ENCODE peak calls at places on chromosome 21, in five cellular contexts. M is SK-N-SH, B is heart right ventricle, V is transverse colon, G is A549. K is an unnamed sample.

GRCh38 chr21:9839011-9839661 is 682.2 kb upstream of the TPTE start:
- DNase-seq in B (peak), G (no peak), V (no peak), M (peak), K (no peak)

GRCh38 chr21:18340387-18340942 is 63.1 kb downstream of the TMPRSS15 start:
- DNase-seq in G (no peak), M (no peak), B (no peak), V (no peak), K (no peak)

GRCh38 chr21:14012409-14012808 is 198.3 kb downstream of the LIPI start:
- DNase-seq in M (no peak), B (no peak), G (no peak), V (no peak), K (no peak)

GRCh38 chr21:36579898-36580297 is 100.0 kb upstream of the CLDN14 start:
- DNase-seq in M (no peak), G (no peak), V (no peak), B (no peak), K (no peak)

GRCh38 chr21:25911730-25912401 is 177.1 kb downstream of the GABPA start:
- DNase-seq in G (no peak), V (peak), M (no peak), B (peak), K (no peak)

GRCh38 chr21:25845729-25846256 is 111.0 kb downstream of the GABPA start:
- DNase-seq in G (no peak), M (no peak), V (no peak), B (no peak), K (no peak)

GRCh38 chr21:36385909-36386642 is 884 bp downstream of the CHAF1B start:
- DNase-seq in G (no peak), B (no peak), M (peak), V (no peak), K (no peak)

GRCh38 chr21:36319767-36320420 is at the start of gene MORC3:
- DNase-seq in B (peak), G (peak), M (peak), V (peak), K (peak)

GRCh38 chr21:46500224-46500861 is 41.7 kb downstream of the DIP2A start:
- DNase-seq in B (no peak), V (no peak), M (no peak), G (peak), K (no peak)

GRCh38 chr21:26686278-26686677 is 113.2 kb upstream of the CYYR1 start:
- DNase-seq in M (peak), G (peak), V (no peak), B (no peak), K (no peak)

GRCh38 chr21:35911412-35912191 is 148.7 kb downstream of the SETD4 start:
- DNase-seq in G (no peak), B (no peak), M (no peak), V (no peak), K (no peak)

GRCh38 chr21:37207441-37208009 is 59.6 kb downstream of the VPS26C start:
- DNase-seq in V (peak), M (peak), G (no peak), B (no peak), K (peak)

GRCh38 chr21:36730291-36731281 is 31.7 kb downstream of the SIM2 start:
- DNase-seq in B (no peak), V (no peak), M (no peak), G (no peak), K (no peak)

GRCh38 chr21:36207577-36208320 is 51.1 kb downstream of the DOP1B start:
- DNase-seq in M (no peak), G (no peak), B (no peak), V (no peak), K (no peak)

GRCh38 chr21:25831300-25831699 is 96.5 kb downstream of the GABPA start:
- DNase-seq in B (no peak), G (no peak), V (no peak), M (no peak), K (no peak)

GRCh38 chr21:27424601-27425000 is 457.7 kb upstream of the ADAMTS5 start:
- DNase-seq in V (no peak), G (no peak), B (no peak), M (no peak), K (no peak)

GRCh38 chr21:46604975-46605758 is at the start of gene S100B:
- DNase-seq in V (no peak), B (no peak), M (peak), G (no peak), K (no peak)

GRCh38 chr21:36615274-36615964 is 83.5 kb upstream of the SIM2 start:
- DNase-seq in G (peak), M (no peak), B (no peak), V (no peak), K (no peak)

GRCh38 chr21:22438428-22439086 is 1440.3 kb downstream of the NCAM2 start:
- DNase-seq in G (no peak), M (no peak), V (no peak), B (no peak), K (no peak)

GRCh38 chr21:43885721-43886120 is 20.7 kb downstream of the AGPAT3 start:
- DNase-seq in B (no peak), V (no peak), G (no peak), M (no peak), K (no peak)

GRCh38 chr21:46080171-46081021 is 17.5 kb upstream of the COL6A2 start:
- DNase-seq in M (peak), V (no peak), G (no peak), B (peak), K (peak)

GRCh38 chr21:46188226-46189212 is 4.3 kb upstream of the SPATC1L start:
- DNase-seq in G (peak), B (peak), V (no peak), M (peak), K (no peak)

GRCh38 chr21:41258617-41259016 is 58.0 kb upstream of the FAM3B start:
- DNase-seq in M (no peak), B (no peak), V (no peak), G (no peak), K (no peak)

GRCh38 chr21:46581780-46582307 is 23.0 kb downstream of the S100B start:
- DNase-seq in G (no peak), V (no peak), B (no peak), M (no peak), K (no peak)

GRCh38 chr21:33115586-33116541 is 45.9 kb downstream of the OLIG1 start:
- DNase-seq in G (no peak), V (no peak), B (no peak), M (no peak), K (peak)

GRCh38 chr21:33117268-33117888 is 47.4 kb downstream of the OLIG1 start:
- DNase-seq in B (no peak), G (no peak), M (no peak), V (no peak), K (peak)

GRCh38 chr21:33112670-33113596 is 43.0 kb downstream of the OLIG1 start:
- DNase-seq in M (no peak), G (no peak), V (no peak), B (no peak), K (no peak)

GRCh38 chr21:33114276-33114675 is 44.3 kb downstream of the OLIG1 start:
- DNase-seq in M (no peak), V (no peak), G (no peak), B (no peak), K (no peak)

GRCh38 chr21:33116669-33117267 is 46.8 kb downstream of the OLIG1 start:
- DNase-seq in B (no peak), M (no peak), G (no peak), V (no peak), K (no peak)
- H3K27ac ChIP-seq in B (no peak), M (no peak), G (no peak), V (no peak), K (peak)

DNA sequence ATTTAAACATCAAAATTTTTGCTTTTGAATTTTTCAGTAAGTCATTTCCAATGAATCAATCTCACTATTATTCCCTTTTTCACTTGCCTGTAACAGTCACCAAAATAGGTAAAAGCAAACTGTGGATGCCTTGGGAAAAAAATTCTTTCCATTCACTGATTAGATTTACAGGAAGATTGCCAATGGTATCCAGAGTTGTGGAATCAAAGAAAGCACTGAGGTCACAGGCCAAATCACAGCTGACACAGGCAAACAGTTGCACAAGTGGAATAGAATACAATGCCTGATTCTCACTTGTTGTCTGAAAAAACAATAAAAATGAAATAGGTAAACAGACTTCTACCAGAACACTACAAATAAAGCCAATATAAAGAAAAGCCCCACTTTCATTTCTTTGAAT is 48.4 kb downstream of the LTN1 start:
- DNase-seq in M (no peak), V (no peak), B (no peak), G (no peak), K (peak)
- H3K27ac ChIP-seq in M (no peak), V (no peak), B (no peak), G (no peak), K (peak)

DNA sequence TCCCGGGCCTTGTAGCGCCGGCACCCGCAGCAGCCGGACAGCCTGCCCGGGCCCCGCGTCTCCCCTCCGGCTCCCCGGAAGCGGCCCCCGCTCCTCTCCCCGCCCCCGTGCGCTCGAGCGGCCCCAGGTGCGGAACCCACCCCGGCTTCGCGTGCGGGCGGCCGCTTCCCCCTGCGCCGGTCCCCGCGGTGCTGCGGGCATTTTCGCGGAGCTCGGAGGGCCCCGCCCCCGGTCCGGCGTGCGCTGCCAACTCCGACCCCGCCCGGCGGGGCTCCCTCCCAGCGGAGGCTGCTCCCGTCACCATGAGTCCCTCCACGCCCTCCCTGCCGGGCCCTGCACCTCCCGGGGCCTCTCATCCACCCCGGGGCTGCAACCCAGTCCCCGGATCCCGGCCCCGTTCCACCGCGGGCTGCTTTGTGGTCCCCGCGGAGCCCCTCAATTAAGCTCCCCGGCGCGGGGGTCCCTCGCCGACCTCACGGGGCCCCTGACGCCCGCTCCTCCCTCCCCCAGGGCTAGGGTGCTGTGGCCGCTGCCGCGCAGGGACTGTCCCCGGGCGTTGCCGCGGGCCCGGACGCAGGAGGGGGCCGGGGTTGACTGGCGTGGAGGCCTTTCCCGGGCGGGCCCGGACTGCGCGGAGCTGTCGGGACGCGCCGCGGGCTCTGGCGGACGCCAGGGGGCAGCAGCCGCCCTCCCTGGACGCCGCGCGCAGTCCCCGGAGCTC is 159.4 kb downstream of the RUNX1 start:
- DNase-seq in B (peak), M (peak), G (peak), V (peak), K (no peak)
- H3K27ac ChIP-seq in B (peak), M (peak), G (peak), V (peak), K (peak)

DNA sequence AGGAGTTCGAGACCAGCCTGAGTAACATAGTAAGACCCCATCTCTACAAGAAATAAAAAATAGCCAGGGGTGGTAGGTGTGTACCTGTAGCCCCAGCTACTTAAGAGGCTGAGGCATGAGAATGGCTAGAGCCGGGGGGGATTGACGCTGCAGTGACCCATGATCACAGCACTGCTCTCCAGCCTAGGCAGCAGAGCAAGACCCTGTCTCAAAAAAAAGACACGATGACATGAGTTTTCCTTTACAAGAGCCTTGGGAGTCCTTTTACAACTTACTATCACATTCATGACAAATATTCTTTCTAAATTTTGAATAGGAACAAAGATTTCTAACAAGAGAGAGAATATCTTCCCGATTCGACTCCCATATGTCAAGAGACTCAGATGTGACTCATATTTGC is 3.3 kb upstream of the BRWD1 start:
- DNase-seq in V (no peak), B (no peak), G (no peak), M (no peak), K (no peak)
- H3K27ac ChIP-seq in V (no peak), B (peak), G (no peak), M (no peak), K (no peak)

GRCh38 chr21:34528131-34528561 is 16.1 kb upstream of the KCNE1 start:
- DNase-seq in G (no peak), M (no peak), V (no peak), B (no peak), K (no peak)
- H3K27ac ChIP-seq in G (no peak), M (peak), V (peak), B (peak), K (no peak)

GRCh38 chr21:38306407-38306806 is 49.6 kb downstream of the KCNJ15 start:
- DNase-seq in M (no peak), G (no peak), B (no peak), V (no peak), K (no peak)
- H3K27ac ChIP-seq in M (peak), G (peak), B (peak), V (no peak), K (no peak)

GRCh38 chr21:45021428-45022347 is 52.7 kb upstream of the ADARB1 start:
- DNase-seq in V (no peak), B (no peak), M (no peak), G (no peak), K (no peak)

GRCh38 chr21:45018131-45019075 is 56.0 kb upstream of the ADARB1 start:
- DNase-seq in G (peak), B (peak), M (peak), V (peak), K (no peak)

GRCh38 chr21:45020629-45021427 is 53.6 kb upstream of the ADARB1 start:
- DNase-seq in V (no peak), M (no peak), G (no peak), B (peak), K (no peak)

GRCh38 chr21:45019076-45019886 is 55.1 kb upstream of the ADARB1 start:
- DNase-seq in V (peak), B (peak), M (peak), G (no peak), K (no peak)

GRCh38 chr21:45019887-45020537 is 54.4 kb upstream of the ADARB1 start:
- DNase-seq in B (peak), G (no peak), V (no peak), M (no peak), K (no peak)
- H3K27ac ChIP-seq in B (no peak), G (no peak), V (no peak), M (no peak), K (no peak)

GRCh38 chr21:42531771-42532170 is 18.1 kb downstream of the SLC37A1 start:
- DNase-seq in B (no peak), M (no peak), G (no peak), V (no peak), K (no peak)
- H3K27ac ChIP-seq in B (no peak), M (no peak), G (no peak), V (no peak), K (no peak)

GRCh38 chr21:31413698-31414097 is 69.6 kb upstream of the TIAM1 start:
- DNase-seq in G (no peak), M (no peak), V (no peak), B (no peak), K (no peak)

GRCh38 chr21:31406510-31406909 is 62.4 kb upstream of the TIAM1 start:
- DNase-seq in G (no peak), M (no peak), B (no peak), V (no peak), K (no peak)

GRCh38 chr21:31410763-31411278 is 66.8 kb upstream of the TIAM1 start:
- DNase-seq in G (no peak), B (no peak), M (no peak), V (no peak), K (no peak)

GRCh38 chr21:31408306-31409088 is 64.4 kb upstream of the TIAM1 start:
- DNase-seq in G (no peak), B (no peak), M (no peak), V (no peak), K (no peak)

GRCh38 chr21:31409849-31410762 is 66.0 kb upstream of the TIAM1 start:
- DNase-seq in G (no peak), B (no peak), M (no peak), V (no peak), K (no peak)
- H3K27ac ChIP-seq in G (no peak), B (peak), M (no peak), V (no peak), K (no peak)

GRCh38 chr21:15804247-15804985 is 74.6 kb downstream of the USP25 start:
- DNase-seq in M (no peak), V (no peak), G (no peak), B (no peak), K (peak)
- H3K27ac ChIP-seq in M (no peak), V (no peak), G (no peak), B (no peak), K (no peak)

K was measured in substantia nigra.